ENCODE peak calls at places on chromosome 22, in nine cellular contexts. One of them, this sample, is unnamed.

GRCh38 chr22:22916952-22917290 is 29.3 kb downstream of the IGLL5 start:
- DNase-seq in stomach: no peak
- DNase-seq in EH: no peak
- DNase-seq in activated effector memory CD4-positive, alpha-beta T cell treated with anti-CD3 and anti-CD28 coated beads, Interleukin-2, amount 50 U/mL, for 16 hours: no peak
- DNase-seq in amniotic stem cell: no peak
- DNase-seq in stimulated activated CD4-positive, alpha-beta T cell treated with anti-CD3 and anti-CD28 coated beads, Interleukin-4, amount 100 ng/mL, for 4 hours: no peak
- DNase-seq in PC-9: no peak
- DNase-seq in stromal cell of bone marrow: no peak
- DNase-seq in RCC 7860: no peak
- DNase-seq in this sample: no peak

GRCh38 chr22:17588606-17589005 is 25.3 kb downstream of the SLC25A18 start:
- DNase-seq in activated effector memory CD4-positive, alpha-beta T cell treated with anti-CD3 and anti-CD28 coated beads, Interleukin-2, amount 50 U/mL, for 16 hours: no peak
- DNase-seq in stomach: no peak
- DNase-seq in EH: no peak
- DNase-seq in PC-9: no peak
- DNase-seq in stromal cell of bone marrow: no peak
- DNase-seq in amniotic stem cell: no peak
- DNase-seq in RCC 7860: no peak
- DNase-seq in stimulated activated CD4-positive, alpha-beta T cell treated with anti-CD3 and anti-CD28 coated beads, Interleukin-4, amount 100 ng/mL, for 4 hours: no peak
- DNase-seq in this sample: no peak

GRCh38 chr22:48209473-48210271 is 1447.2 kb downstream of the TBC1D22A start:
- DNase-seq in activated effector memory CD4-positive, alpha-beta T cell treated with anti-CD3 and anti-CD28 coated beads, Interleukin-2, amount 50 U/mL, for 16 hours: peak
- DNase-seq in stromal cell of bone marrow: no peak
- DNase-seq in stimulated activated CD4-positive, alpha-beta T cell treated with anti-CD3 and anti-CD28 coated beads, Interleukin-4, amount 100 ng/mL, for 4 hours: no peak
- DNase-seq in stomach: no peak
- DNase-seq in amniotic stem cell: no peak
- DNase-seq in PC-9: no peak
- DNase-seq in RCC 7860: no peak
- DNase-seq in EH: no peak
- DNase-seq in this sample: no peak

GRCh38 chr22:42468841-42469240 is 36.6 kb upstream of the NFAM1 start:
- DNase-seq in stomach: no peak
- DNase-seq in activated effector memory CD4-positive, alpha-beta T cell treated with anti-CD3 and anti-CD28 coated beads, Interleukin-2, amount 50 U/mL, for 16 hours: no peak
- DNase-seq in amniotic stem cell: no peak
- DNase-seq in PC-9: no peak
- DNase-seq in RCC 7860: no peak
- DNase-seq in EH: no peak
- DNase-seq in stromal cell of bone marrow: peak
- DNase-seq in stimulated activated CD4-positive, alpha-beta T cell treated with anti-CD3 and anti-CD28 coated beads, Interleukin-4, amount 100 ng/mL, for 4 hours: no peak
- DNase-seq in this sample: no peak

GRCh38 chr22:19174106-19175025 is 4.2 kb downstream of the SLC25A1 start:
- DNase-seq in PC-9: peak
- DNase-seq in amniotic stem cell: peak
- DNase-seq in stromal cell of bone marrow: peak
- DNase-seq in RCC 7860: peak
- DNase-seq in activated effector memory CD4-positive, alpha-beta T cell treated with anti-CD3 and anti-CD28 coated beads, Interleukin-2, amount 50 U/mL, for 16 hours: no peak
- DNase-seq in EH: peak
- DNase-seq in stomach: no peak
- DNase-seq in stimulated activated CD4-positive, alpha-beta T cell treated with anti-CD3 and anti-CD28 coated beads, Interleukin-4, amount 100 ng/mL, for 4 hours: no peak
- DNase-seq in this sample: peak

GRCh38 chr22:39317084-39317755 is 2.2 kb downstream of the RPL3 start:
- DNase-seq in PC-9: peak
- DNase-seq in stimulated activated CD4-positive, alpha-beta T cell treated with anti-CD3 and anti-CD28 coated beads, Interleukin-4, amount 100 ng/mL, for 4 hours: no peak
- DNase-seq in stromal cell of bone marrow: no peak
- DNase-seq in EH: peak
- DNase-seq in activated effector memory CD4-positive, alpha-beta T cell treated with anti-CD3 and anti-CD28 coated beads, Interleukin-2, amount 50 U/mL, for 16 hours: peak
- DNase-seq in stomach: no peak
- DNase-seq in amniotic stem cell: no peak
- DNase-seq in RCC 7860: peak
- DNase-seq in this sample: no peak

GRCh38 chr22:35678836-35679235 is 30.6 kb downstream of the APOL6 start:
- DNase-seq in stimulated activated CD4-positive, alpha-beta T cell treated with anti-CD3 and anti-CD28 coated beads, Interleukin-4, amount 100 ng/mL, for 4 hours: no peak
- DNase-seq in activated effector memory CD4-positive, alpha-beta T cell treated with anti-CD3 and anti-CD28 coated beads, Interleukin-2, amount 50 U/mL, for 16 hours: no peak
- DNase-seq in EH: no peak
- DNase-seq in stomach: no peak
- DNase-seq in stromal cell of bone marrow: no peak
- DNase-seq in PC-9: no peak
- DNase-seq in RCC 7860: peak
- DNase-seq in amniotic stem cell: no peak
- DNase-seq in this sample: no peak

GRCh38 chr22:46220921-46221320 is 29.2 kb downstream of the CDPF1 start:
- DNase-seq in stomach: no peak
- DNase-seq in activated effector memory CD4-positive, alpha-beta T cell treated with anti-CD3 and anti-CD28 coated beads, Interleukin-2, amount 50 U/mL, for 16 hours: no peak
- DNase-seq in amniotic stem cell: no peak
- DNase-seq in PC-9: no peak
- DNase-seq in RCC 7860: no peak
- DNase-seq in stimulated activated CD4-positive, alpha-beta T cell treated with anti-CD3 and anti-CD28 coated beads, Interleukin-4, amount 100 ng/mL, for 4 hours: no peak
- DNase-seq in EH: peak
- DNase-seq in stromal cell of bone marrow: no peak
- DNase-seq in this sample: no peak

GRCh38 chr22:43975041-43975440 is 19.8 kb downstream of the SAMM50 start:
- DNase-seq in stimulated activated CD4-positive, alpha-beta T cell treated with anti-CD3 and anti-CD28 coated beads, Interleukin-4, amount 100 ng/mL, for 4 hours: no peak
- DNase-seq in EH: no peak
- DNase-seq in activated effector memory CD4-positive, alpha-beta T cell treated with anti-CD3 and anti-CD28 coated beads, Interleukin-2, amount 50 U/mL, for 16 hours: peak
- DNase-seq in stromal cell of bone marrow: no peak
- DNase-seq in RCC 7860: no peak
- DNase-seq in stomach: no peak
- DNase-seq in amniotic stem cell: no peak
- DNase-seq in PC-9: peak
- DNase-seq in this sample: no peak

This sample was measured in astrocyte of the cerebellum.